ENCODE peak calls at places on chromosomes 5 and 9, in five cellular contexts. One of them, this sample, is unnamed.
A peak's percentile ranks its signal among the peaks of the same experiment; 100 is the strongest.

GRCh38 chr5:90386099-90386710 is 23.4 kb downstream of the CETN3 start:
- DNase-seq in stomach: no peak
- DNase-seq in A549: peak; percentile 26
- DNase-seq in ovary: no peak
- DNase-seq in heart left ventricle: no peak
- DNase-seq in this sample: no peak

GRCh38 chr9:112404367-112404979 is 24.6 kb downstream of the HSDL2 start:
- DNase-seq in stomach: no peak
- DNase-seq in A549: no peak
- DNase-seq in ovary: no peak
- DNase-seq in heart left ventricle: no peak
- DNase-seq in this sample: no peak

GRCh38 chr5:77390795-77391194 is 101.3 kb downstream of the WDR41 start:
- DNase-seq in heart left ventricle: no peak
- DNase-seq in A549: no peak
- DNase-seq in stomach: no peak
- DNase-seq in ovary: no peak
- DNase-seq in this sample: no peak

GRCh38 chr5:32277782-32278181 is 35.0 kb downstream of the MTMR12 start:
- DNase-seq in A549: no peak
- DNase-seq in ovary: no peak
- DNase-seq in stomach: no peak
- DNase-seq in heart left ventricle: no peak
- DNase-seq in this sample: no peak

GRCh38 chr9:108002296-108003056 is 512.9 kb upstream of the KLF4 start:
- DNase-seq in A549: no peak
- DNase-seq in ovary: peak; percentile 37
- DNase-seq in heart left ventricle: no peak
- DNase-seq in stomach: no peak
- DNase-seq in this sample: no peak

GRCh38 chr5:149129181-149129580 is 12.1 kb upstream of the ABLIM3 start:
- DNase-seq in heart left ventricle: no peak
- DNase-seq in ovary: no peak
- DNase-seq in A549: no peak
- DNase-seq in stomach: no peak
- DNase-seq in this sample: no peak

GRCh38 chr5:169762338-169763095 is 125.4 kb downstream of the DOCK2 start:
- DNase-seq in A549: no peak
- DNase-seq in heart left ventricle: no peak
- DNase-seq in ovary: no peak
- DNase-seq in stomach: no peak
- DNase-seq in this sample: no peak

GRCh38 chr5:164235176-164235914 is 729.9 kb downstream of the MAT2B start:
- DNase-seq in A549: no peak
- DNase-seq in stomach: no peak
- DNase-seq in heart left ventricle: no peak
- DNase-seq in ovary: no peak
- DNase-seq in this sample: no peak

GRCh38 chr5:90015584-90016018 is 394.0 kb downstream of the CETN3 start:
- DNase-seq in A549: no peak
- DNase-seq in stomach: no peak
- DNase-seq in ovary: no peak
- DNase-seq in heart left ventricle: no peak
- DNase-seq in this sample: no peak

GRCh38 chr9:121171236-121171635 is 30.4 kb downstream of the RAB14 start:
- DNase-seq in ovary: no peak
- DNase-seq in A549: no peak
- DNase-seq in stomach: no peak
- DNase-seq in heart left ventricle: no peak
- DNase-seq in this sample: no peak

GRCh38 chr9:15142903-15143534 is 164.0 kb downstream of the TTC39B start:
- DNase-seq in ovary: no peak
- DNase-seq in heart left ventricle: no peak
- DNase-seq in stomach: no peak
- DNase-seq in A549: peak; percentile 66
- DNase-seq in this sample: peak; percentile 14

DNA sequence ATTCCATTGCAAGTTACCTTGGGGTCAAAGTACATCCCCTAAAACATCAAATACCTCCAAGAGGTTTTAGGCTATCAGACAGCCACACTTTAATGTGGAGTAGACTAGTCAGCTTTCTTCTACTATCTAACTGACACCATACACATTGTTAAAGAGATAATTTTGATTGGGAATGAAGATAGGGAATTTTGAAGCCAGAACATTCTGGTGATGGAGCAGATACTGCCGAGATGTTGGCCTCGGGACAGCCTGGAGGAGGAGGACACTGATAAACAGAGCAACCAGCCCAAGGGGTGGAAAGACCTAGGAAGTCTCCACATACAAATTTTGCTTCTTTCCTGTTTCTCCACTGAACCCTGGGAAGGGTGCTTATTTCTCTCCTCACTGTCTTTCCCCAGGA is 14.9 kb downstream of the TJP2 start:
- DNase-seq in A549: no peak
- DNase-seq in ovary: no peak
- DNase-seq in stomach: no peak
- DNase-seq in heart left ventricle: no peak
- DNase-seq in this sample: no peak
- H3K27ac ChIP-seq in A549: no peak overlapping the region
- H3K27ac ChIP-seq in ovary: no peak overlapping the region
- H3K27ac ChIP-seq in stomach: no peak overlapping the region
- H3K27ac ChIP-seq in heart left ventricle: no peak overlapping the region
- H3K27ac ChIP-seq in this sample: no peak overlapping the region

GRCh38 chr9:122370303-122370702 is 521 bp upstream of the PTGS1 start:
- DNase-seq in ovary: no peak
- DNase-seq in A549: no peak
- DNase-seq in heart left ventricle: no peak
- DNase-seq in stomach: no peak
- DNase-seq in this sample: no peak
- H3K4me3 ChIP-seq in ovary: no peak overlapping the region
- H3K4me3 ChIP-seq in A549: no peak overlapping the region
- H3K4me3 ChIP-seq in heart left ventricle: peak overlapping the region; percentile 48
- H3K4me3 ChIP-seq in stomach: peak overlapping the region; percentile 56
- H3K4me3 ChIP-seq in this sample: no peak overlapping the region

GRCh38 chr9:129884220-129885017 is 49.2 kb downstream of the USP20 start:
- DNase-seq in stomach: peak; percentile 93
- DNase-seq in A549: peak; percentile 83
- DNase-seq in heart left ventricle: peak; percentile 88
- DNase-seq in ovary: peak; percentile 83
- DNase-seq in this sample: peak; percentile 90

GRCh38 chr9:129886226-129887174 is 51.2 kb downstream of the USP20 start:
- DNase-seq in A549: no peak
- DNase-seq in heart left ventricle: no peak
- DNase-seq in ovary: no peak
- DNase-seq in stomach: no peak
- DNase-seq in this sample: no peak

GRCh38 chr9:129885018-129885669 is 49.9 kb downstream of the USP20 start:
- DNase-seq in stomach: peak; percentile 54
- DNase-seq in heart left ventricle: no peak
- DNase-seq in ovary: no peak
- DNase-seq in A549: no peak
- DNase-seq in this sample: peak; percentile 48

GRCh38 chr9:129887210-129888084 is 52.2 kb downstream of the USP20 start:
- DNase-seq in heart left ventricle: no peak
- DNase-seq in stomach: no peak
- DNase-seq in ovary: no peak
- DNase-seq in A549: no peak
- DNase-seq in this sample: no peak

GRCh38 chr9:129885670-129886106 is 50.4 kb downstream of the USP20 start:
- DNase-seq in ovary: peak; percentile 91
- DNase-seq in heart left ventricle: peak; percentile 94
- DNase-seq in stomach: peak; percentile 94
- DNase-seq in A549: peak; percentile 82
- DNase-seq in this sample: peak; percentile 94
- TF ChIP-seq POLR2A in ovary: peak; percentile 38
- TF ChIP-seq POLR2A in heart left ventricle: peak; percentile 50
- TF ChIP-seq POLR2A in stomach: no peak
- TF ChIP-seq POLR2A in A549: peak; percentile 19
- TF ChIP-seq POLR2A in this sample: peak; percentile 68

GRCh38 chr5:153780876-153781275 is 257.8 kb downstream of the FAM114A2 start:
- DNase-seq in stomach: no peak
- DNase-seq in ovary: no peak
- DNase-seq in heart left ventricle: no peak
- DNase-seq in A549: no peak
- DNase-seq in this sample: no peak
- H3K27ac ChIP-seq in stomach: no peak overlapping the region
- H3K27ac ChIP-seq in ovary: no peak overlapping the region
- H3K27ac ChIP-seq in heart left ventricle: no peak overlapping the region
- H3K27ac ChIP-seq in A549: no peak overlapping the region
- H3K27ac ChIP-seq in this sample: no peak overlapping the region

DNA sequence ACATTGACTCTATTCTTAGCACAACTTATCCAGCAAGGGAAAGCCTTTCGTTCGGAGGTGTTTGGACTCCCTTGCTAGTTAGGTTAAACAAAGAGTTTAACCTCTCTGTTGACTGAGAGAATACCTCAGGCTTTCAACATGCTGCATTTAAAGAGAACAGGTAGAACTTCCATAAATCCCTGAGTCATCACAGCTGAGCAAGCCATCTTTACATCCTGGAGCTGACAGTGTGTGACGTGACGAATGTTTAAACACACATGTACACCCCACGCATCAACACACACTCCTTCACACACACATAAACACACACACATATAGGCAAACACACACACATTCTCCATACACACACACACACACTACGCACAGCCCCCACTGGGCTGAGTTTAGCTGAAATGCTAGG is 152.8 kb downstream of the ADAMTS12 start:
- DNase-seq in heart left ventricle: no peak
- DNase-seq in ovary: no peak
- DNase-seq in stomach: no peak
- DNase-seq in A549: no peak
- DNase-seq in this sample: no peak
- H3K4me3 ChIP-seq in heart left ventricle: no peak overlapping the region
- H3K4me3 ChIP-seq in ovary: no peak overlapping the region
- H3K4me3 ChIP-seq in stomach: no peak overlapping the region
- H3K4me3 ChIP-seq in A549: no peak overlapping the region
- H3K4me3 ChIP-seq in this sample: no peak overlapping the region

DNA sequence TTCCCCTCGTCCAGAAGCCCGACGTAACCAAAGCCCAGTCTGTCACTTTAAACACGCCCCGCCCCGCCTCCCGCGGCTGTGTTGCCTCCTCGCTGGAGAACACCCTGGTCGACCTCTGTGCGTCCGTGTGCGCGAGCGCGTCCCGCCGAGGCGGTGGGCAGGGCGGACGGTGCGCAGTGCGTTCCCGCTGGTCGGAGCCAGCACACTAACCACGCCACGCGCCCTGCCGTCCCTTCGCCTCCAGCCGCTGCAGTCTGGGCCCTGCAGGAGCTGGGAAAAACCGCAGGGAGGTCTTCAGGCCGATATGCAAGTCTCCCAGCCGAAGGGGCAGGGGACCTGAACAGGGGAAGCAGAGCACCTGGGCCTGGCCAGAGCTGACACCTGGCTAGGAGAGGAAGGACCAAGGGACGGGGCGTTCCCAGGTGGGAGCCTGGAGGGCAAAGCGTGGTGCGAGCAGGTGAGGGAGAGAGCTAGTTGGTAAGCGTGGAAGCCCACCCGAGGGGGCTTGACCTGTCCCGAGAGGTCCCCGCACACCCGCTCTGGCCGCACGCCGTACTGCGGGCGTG is 1.3 kb upstream of the PHPT1 start:
- DNase-seq in A549: peak; percentile 91
- DNase-seq in ovary: no peak
- DNase-seq in heart left ventricle: peak; percentile 88
- DNase-seq in stomach: peak; percentile 91
- DNase-seq in this sample: peak; percentile 91
- TF ChIP-seq POLR2A in A549: peak; percentile 97
- TF ChIP-seq POLR2A in ovary: no peak
- TF ChIP-seq POLR2A in heart left ventricle: peak; percentile 84
- TF ChIP-seq POLR2A in stomach: no peak
- TF ChIP-seq POLR2A in this sample: peak; percentile 91

DNA sequence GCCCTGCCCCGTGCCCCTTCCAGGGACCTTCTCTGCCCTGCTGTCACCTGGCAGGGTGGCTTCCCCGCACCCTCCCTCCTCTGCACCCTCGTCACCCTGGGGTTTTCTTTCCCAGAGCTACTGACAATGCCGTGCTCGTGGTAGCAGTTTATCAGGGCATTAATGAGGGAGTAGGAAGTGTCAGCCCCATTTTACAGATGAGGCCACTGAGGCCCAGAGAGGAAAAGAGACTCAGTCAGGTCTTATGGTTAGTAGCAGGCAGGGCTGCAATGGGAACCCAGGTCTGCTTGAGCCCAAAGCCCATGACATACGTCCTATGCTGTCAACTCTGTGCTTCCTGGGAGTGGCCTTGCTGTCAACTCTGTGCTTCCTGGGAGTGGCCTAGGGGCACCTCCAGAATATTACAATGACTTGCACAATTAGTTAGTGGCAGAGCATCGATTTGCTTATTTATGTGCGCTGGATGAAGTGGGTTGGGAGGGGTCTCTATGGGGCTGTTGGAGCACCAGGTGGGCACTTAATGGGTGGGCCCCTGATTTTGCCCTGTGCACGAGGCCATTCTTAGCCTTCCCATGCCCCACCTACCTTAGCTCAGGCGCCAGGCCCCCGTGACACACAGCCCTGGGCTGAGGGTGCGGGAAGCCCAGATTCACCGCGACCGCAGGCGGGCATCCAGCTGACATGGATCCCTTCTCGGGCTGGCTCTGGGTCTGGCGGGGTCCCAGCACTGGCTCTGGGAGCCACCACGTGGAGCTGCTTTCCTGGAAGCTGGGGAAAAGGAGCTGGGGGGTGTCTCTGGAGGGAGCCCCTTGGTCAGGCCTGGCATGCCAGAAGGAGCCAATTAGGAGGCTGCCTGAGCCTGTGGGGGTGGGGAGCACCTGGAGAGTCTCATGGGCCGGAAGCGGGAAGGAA is 82.0 kb upstream of the ORM1 start:
- DNase-seq in stomach: no peak
- DNase-seq in heart left ventricle: no peak
- DNase-seq in A549: no peak
- DNase-seq in ovary: no peak
- DNase-seq in this sample: no peak
- H3K27ac ChIP-seq in stomach: no peak overlapping the region
- H3K27ac ChIP-seq in heart left ventricle: no peak overlapping the region
- H3K27ac ChIP-seq in A549: no peak overlapping the region
- H3K27ac ChIP-seq in ovary: no peak overlapping the region
- H3K27ac ChIP-seq in this sample: no peak overlapping the region

DNA sequence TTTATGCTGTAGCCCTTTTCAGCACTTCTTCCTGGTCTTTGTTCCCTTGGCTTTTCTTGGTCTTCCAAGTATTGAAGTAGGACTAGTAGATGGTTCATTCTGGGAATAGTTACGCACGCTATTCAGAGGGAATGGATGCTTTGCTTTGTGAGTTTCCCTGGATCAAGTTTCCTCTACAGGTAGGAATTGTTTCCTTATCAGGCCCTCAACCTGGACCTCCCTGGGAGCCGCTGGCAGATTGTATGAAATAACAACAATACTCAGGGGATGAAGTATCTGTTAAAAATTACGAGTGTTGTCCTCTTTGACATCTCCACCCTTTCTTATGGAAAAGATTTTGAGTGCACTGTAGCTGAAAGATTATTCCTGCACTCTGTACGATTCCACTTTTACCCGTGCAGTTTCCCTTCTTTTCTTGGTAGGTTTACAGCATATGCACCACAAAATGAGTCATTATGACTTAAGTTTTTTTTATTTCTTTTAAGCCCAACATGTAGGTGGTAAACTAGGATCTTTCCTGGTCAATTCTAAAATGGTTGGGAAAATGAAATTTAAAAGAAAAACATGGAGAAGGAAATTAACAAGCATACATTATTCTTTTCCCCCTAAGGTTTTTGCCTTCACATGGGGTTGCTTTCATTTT is 57.9 kb downstream of the ARHGAP26 start:
- DNase-seq in A549: no peak
- DNase-seq in stomach: no peak
- DNase-seq in heart left ventricle: no peak
- DNase-seq in ovary: no peak
- DNase-seq in this sample: no peak
- H3K4me3 ChIP-seq in A549: no peak overlapping the region
- H3K4me3 ChIP-seq in stomach: no peak overlapping the region
- H3K4me3 ChIP-seq in heart left ventricle: no peak overlapping the region
- H3K4me3 ChIP-seq in ovary: no peak overlapping the region
- H3K4me3 ChIP-seq in this sample: no peak overlapping the region